ENCODE peak calls at places on chromosomes 4 and X, in ten cellular contexts. D is Kasumi-1; G is upper lobe of left lung; W is AG20443; M is endothelial cell of umbilical vein; O is iPS-NIHi11; R is stimulated activated naive CD4-positive, alpha-beta T cell; N is lower leg skin; C is Right ventricle myocardium superior; K is mesothelial cell of epicardium. T is an unnamed sample.

GRCh38 chr4:185865901-185866328 is 53.9 kb upstream of the SORBS2 start:
- DNase-seq in N (no peak), D (no peak), R (no peak), O (no peak), W (peak), K (no peak), C (peak), M (no peak), G (peak), T (no peak)

GRCh38 chr4:154560824-154561231 is 2.0 kb upstream of the FGB start:
- DNase-seq in N (no peak), C (no peak), O (no peak), W (no peak), D (no peak), G (no peak), K (no peak), R (no peak), M (no peak), T (no peak)

GRCh38 chr4:68948044-68948743 is 3.4 kb downstream of the UGT2A3 start:
- DNase-seq in K (no peak), W (no peak), G (no peak), N (no peak), R (no peak), C (no peak), M (no peak), D (no peak), O (no peak), T (no peak)

GRCh38 chr4:72820107-72820506 is 249.4 kb downstream of the COX18 start:
- DNase-seq in M (no peak), G (no peak), K (no peak), D (no peak), R (no peak), O (no peak), W (no peak), N (no peak), C (no peak), T (no peak)

GRCh38 chrX:86002076-86002896 is 45.1 kb downstream of the CHM start:
- DNase-seq in K (no peak), M (no peak), C (no peak), D (no peak), G (peak), O (peak), N (no peak), W (peak), R (no peak), T (no peak)

GRCh38 chrX:37745354-37745753 is 34.5 kb upstream of the CYBB start:
- DNase-seq in C (peak), K (no peak), D (peak), N (peak), M (peak), R (peak), O (peak), W (peak), G (peak), T (no peak)

GRCh38 chr4:147773261-147774184 is 41.6 kb downstream of the ARHGAP10 start:
- DNase-seq in G (no peak), W (peak), N (no peak), M (peak), R (no peak), C (peak), K (no peak), D (no peak), O (no peak), T (no peak)

GRCh38 chr4:98199247-98199646 is 56.0 kb upstream of the STPG2 start:
- DNase-seq in R (no peak), K (no peak), O (no peak), G (no peak), C (no peak), W (peak), M (no peak), N (no peak), D (no peak), T (no peak)

GRCh38 chrX:39891781-39892180 is 206.0 kb downstream of the BCOR start:
- DNase-seq in O (no peak), C (no peak), K (no peak), R (peak), W (no peak), M (no peak), N (no peak), G (no peak), D (peak), T (no peak)

GRCh38 chrX:112512509-112512908 is 167.2 kb downstream of the LHFPL1 start:
- DNase-seq in G (no peak), C (no peak), K (no peak), N (no peak), R (no peak), O (peak), W (no peak), M (no peak), D (no peak), T (no peak)

GRCh38 chr4:112766422-112766821 is 129.5 kb downstream of the LARP7 start:
- DNase-seq in M (no peak), W (peak), R (no peak), O (peak), D (peak), K (no peak), N (no peak), G (no peak), C (no peak), T (no peak)

GRCh38 chrX:8731579-8732395 is at the start of gene ANOS1:
- DNase-seq in W (no peak), D (peak), C (peak), M (peak), R (no peak), O (no peak), K (no peak), N (no peak), G (peak), T (peak)

GRCh38 chr4:20433101-20433705 is 181.5 kb downstream of the SLIT2 start:
- DNase-seq in R (no peak), M (peak), G (no peak), W (no peak), D (no peak), N (no peak), O (no peak), C (no peak), K (no peak), T (no peak)

GRCh38 chr4:11428161-11428700 is 463 bp downstream of the HS3ST1 start:
- DNase-seq in C (no peak), K (no peak), G (peak), O (peak), M (no peak), W (no peak), D (no peak), N (no peak), R (no peak), T (no peak)

GRCh38 chr4:109185548-109185947 is 116.9 kb downstream of the COL25A1 start:
- DNase-seq in G (no peak), N (no peak), W (no peak), C (no peak), D (no peak), M (no peak), K (no peak), R (no peak), O (no peak), T (no peak)

GRCh38 chr4:36326610-36327009 is 45.2 kb downstream of the DTHD1 start:
- DNase-seq in W (no peak), K (no peak), M (no peak), G (no peak), R (no peak), D (no peak), C (no peak), O (no peak), N (no peak), T (no peak)

GRCh38 chrX:40273356-40274050 is 175.7 kb upstream of the BCOR start:
- DNase-seq in D (peak), N (no peak), K (no peak), M (peak), R (no peak), O (no peak), W (no peak), G (peak), C (peak), T (no peak)

GRCh38 chr4:39786838-39787237 is 88.9 kb downstream of the UBE2K start:
- DNase-seq in W (no peak), K (no peak), C (no peak), O (no peak), R (no peak), D (peak), G (no peak), N (no peak), M (no peak), T (no peak)

GRCh38 chr4:158781963-158782362 is 13.1 kb downstream of the FNIP2 start:
- DNase-seq in G (no peak), K (no peak), C (no peak), O (no peak), W (no peak), M (no peak), R (no peak), N (no peak), D (no peak), T (no peak)